ENCODE peak calls at places on chromosomes 3 and 15, in five cellular contexts. W is DMS79 treated with DMSO at 0.1 percent for 48 hours; S is HEK293T; V is ecto neural progenitor cell; K is naive thymus-derived CD8-positive, alpha-beta T cell. A is an unnamed sample.

GRCh38 chr3:98827221-98827620 is 64.1 kb downstream of the ST3GAL6 start:
- DNase-seq in W (no peak), S (no peak), V (no peak), K (no peak), A (no peak)

GRCh38 chr15:74631935-74632560 is 16.4 kb downstream of the CLK3 start:
- DNase-seq in W (no peak), S (peak), V (peak), K (peak), A (peak)

GRCh38 chr3:32276279-32276841 is 37.9 kb downstream of the CMTM8 start:
- DNase-seq in W (peak), S (no peak), V (no peak), K (no peak), A (no peak)

GRCh38 chr3:128385080-128385832 is 81.4 kb downstream of the DNAJB8 start:
- DNase-seq in W (no peak), S (no peak), V (no peak), K (no peak), A (no peak)

GRCh38 chr15:99550077-99550476 is 15.7 kb upstream of the MEF2A start:
- DNase-seq in W (no peak), S (no peak), V (no peak), K (no peak), A (no peak)

GRCh38 chr3:182258538-182259177 is 534.6 kb upstream of the ATP11B start:
- DNase-seq in W (peak), S (peak), V (no peak), K (no peak), A (peak)

GRCh38 chr3:133996251-133996661 is 33.5 kb downstream of the SLCO2A1 start:
- DNase-seq in W (peak), S (no peak), V (no peak), K (no peak), A (no peak)

GRCh38 chr3:55445551-55445950 is 41.6 kb downstream of the WNT5A start:
- DNase-seq in W (no peak), S (no peak), V (no peak), K (no peak), A (no peak)

A was measured in NCI-H1105 treated with DMSO at 0.1 percent for 48 hours.